ENCODE peak calls at places on chromosomes 12 and 14, in six cellular contexts. D is right lobe of liver; X is lower lobe of right lung; V is SK-N-SH treated with all-trans-retinoic acid at 6 μM for 48 hours; B is right cardiac atrium; Z is stimulated activated naive B cell treated with anti-CD40 and anti-IgM and Interleukin-4, amounts not matched to agents 10 μg/mL and 1 μg/mL and 100 μg/mL, for 72 hours. W is an unnamed sample.

GRCh38 chr14:95485222-95485819 is 31.1 kb downstream of the SYNE3 start:
- ATAC-seq in Z (no peak), V (no peak), B (no peak), D (no peak), X (no peak), W (no peak)

GRCh38 chr14:29798776-29799175 is 128.9 kb downstream of the PRKD1 start:
- ATAC-seq in D (no peak), X (no peak), B (no peak), V (no peak), Z (no peak), W (no peak)

GRCh38 chr14:60206837-60207533 is 41.8 kb upstream of the DHRS7 start:
- ATAC-seq in X (no peak), V (no peak), Z (no peak), D (no peak), B (no peak), W (peak; percentile 73)

GRCh38 chr12:116610971-116611541 is 51.9 kb downstream of the MAP1LC3B2 start:
- ATAC-seq in D (peak; percentile 33), V (no peak), Z (no peak), B (peak; percentile 50), X (peak; percentile 32), W (no peak)

GRCh38 chr14:55126089-55126488 is 3.0 kb upstream of the LGALS3 start:
- ATAC-seq in B (peak; percentile 42), V (no peak), D (no peak), X (no peak), Z (no peak), W (peak; percentile 34)

GRCh38 chr12:64801381-64801780 is 23.1 kb upstream of the TBC1D30 start:
- ATAC-seq in X (peak; percentile 32), Z (no peak), D (no peak), V (peak; percentile 87), B (no peak), W (no peak)

GRCh38 chr14:75283162-75283883 is 4.7 kb downstream of the FOS start:
- ATAC-seq in Z (no peak), D (no peak), X (peak; percentile 34), V (peak; percentile 25), B (no peak), W (no peak)

GRCh38 chr12:91413591-91413990 is 231.0 kb upstream of the DCN start:
- ATAC-seq in Z (no peak), D (no peak), V (peak; percentile 83), B (no peak), X (peak; percentile 72), W (no peak)

GRCh38 chr12:8989425-8989824 is at the start of gene KLRG1:
- ATAC-seq in Z (peak; percentile 85), V (no peak), X (no peak), D (no peak), B (no peak), W (peak; percentile 45)

GRCh38 chr14:35164849-35165248 is 42.5 kb downstream of the PRORP start:
- ATAC-seq in D (no peak), X (no peak), Z (no peak), V (no peak), B (no peak), W (no peak)

GRCh38 chr12:113130457-113131135 is 5.0 kb downstream of the RASAL1 start:
- ATAC-seq in X (no peak), B (no peak), Z (peak; percentile 90), V (peak; percentile 59), D (peak; percentile 27), W (no peak)

GRCh38 chr12:52228366-52228765 is 4.7 kb upstream of the KRT7 start:
- ATAC-seq in V (no peak), Z (no peak), B (no peak), X (no peak), D (no peak), W (no peak)

GRCh38 chr14:35155962-35156361 is 33.6 kb downstream of the PRORP start:
- ATAC-seq in X (peak; percentile 68), B (no peak), V (peak; percentile 49), D (peak; percentile 55), Z (no peak), W (no peak)